ENCODE peak calls at places on chromosomes 16 and 17, in six cellular contexts. One of them, this sample, is unnamed. For H3K9me2 and H3F3A, the result is how much of the 10 kb centered on the place peaks cover.

GRCh38 chr16:55577888-55578287 is 11.4 kb downstream of the CAPNS2 start:
- DNase-seq in PC-3: no peak
- DNase-seq in PC-9: no peak
- DNase-seq in GM23248: no peak
- DNase-seq in MM.1S: no peak
- DNase-seq in SK-N-SH: no peak
- DNase-seq in this sample: no peak

GRCh38 chr17:17025621-17026020 is 16.6 kb upstream of the MPRIP start:
- DNase-seq in PC-3: no peak
- DNase-seq in PC-9: no peak
- DNase-seq in GM23248: no peak
- DNase-seq in MM.1S: no peak
- DNase-seq in SK-N-SH: no peak
- DNase-seq in this sample: no peak

GRCh38 chr16:9107025-9107970 is 15.9 kb downstream of the HAPSTR1 start:
- DNase-seq in PC-3: no peak
- DNase-seq in PC-9: no peak
- DNase-seq in GM23248: peak
- DNase-seq in MM.1S: no peak
- DNase-seq in SK-N-SH: no peak
- DNase-seq in this sample: no peak

GRCh38 chr16:74448990-74449389 is 27.7 kb upstream of the CLEC18B start:
- DNase-seq in PC-3: peak
- DNase-seq in PC-9: peak
- DNase-seq in GM23248: peak
- DNase-seq in MM.1S: no peak
- DNase-seq in SK-N-SH: no peak
- DNase-seq in this sample: no peak

GRCh38 chr17:80104321-80104955 is 3.1 kb downstream of the GAA start:
- DNase-seq in PC-3: no peak
- DNase-seq in PC-9: no peak
- DNase-seq in GM23248: no peak
- DNase-seq in MM.1S: no peak
- DNase-seq in SK-N-SH: peak
- DNase-seq in this sample: no peak

GRCh38 chr16:50866806-50867205 is 124.9 kb downstream of the CYLD start:
- DNase-seq in PC-3: no peak
- DNase-seq in PC-9: no peak
- DNase-seq in GM23248: no peak
- DNase-seq in MM.1S: no peak
- DNase-seq in SK-N-SH: no peak
- DNase-seq in this sample: no peak

GRCh38 chr16:50702725-50703124 is 9.3 kb downstream of the NOD2 start:
- DNase-seq in PC-3: no peak
- DNase-seq in PC-9: no peak
- DNase-seq in GM23248: no peak
- DNase-seq in MM.1S: no peak
- DNase-seq in SK-N-SH: no peak
- DNase-seq in this sample: no peak

GRCh38 chr17:44911133-44912001 is 3.9 kb downstream of the GFAP start:
- DNase-seq in PC-3: peak
- DNase-seq in PC-9: no peak
- DNase-seq in GM23248: peak
- DNase-seq in MM.1S: peak
- DNase-seq in SK-N-SH: peak
- DNase-seq in this sample: peak

GRCh38 chr16:57795431-57795878 is 6.8 kb downstream of the KIFC3 start:
- DNase-seq in PC-3: peak
- DNase-seq in PC-9: peak
- DNase-seq in GM23248: peak
- DNase-seq in MM.1S: peak
- DNase-seq in SK-N-SH: peak
- DNase-seq in this sample: peak

GRCh38 chr17:41534899-41535546 is 6.9 kb upstream of the KRT19 start:
- DNase-seq in PC-3: no peak
- DNase-seq in PC-9: no peak
- DNase-seq in GM23248: no peak
- DNase-seq in MM.1S: no peak
- DNase-seq in SK-N-SH: no peak
- DNase-seq in this sample: no peak

GRCh38 chr16:89695086-89695874 is 6.2 kb downstream of the SPATA2L start:
- DNase-seq in PC-3: no peak
- DNase-seq in PC-9: no peak
- DNase-seq in GM23248: no peak
- DNase-seq in MM.1S: no peak
- DNase-seq in SK-N-SH: peak
- DNase-seq in this sample: no peak

GRCh38 chr17:63002625-63003024 is 36.6 kb downstream of the TANC2 start:
- DNase-seq in PC-3: no peak
- DNase-seq in PC-9: no peak
- DNase-seq in GM23248: no peak
- DNase-seq in MM.1S: no peak
- DNase-seq in SK-N-SH: no peak
- DNase-seq in this sample: no peak

GRCh38 chr17:7336240-7337175 is at the start of gene ACAP1:
- DNase-seq in PC-3: no peak
- DNase-seq in PC-9: no peak
- DNase-seq in GM23248: no peak
- DNase-seq in MM.1S: peak
- DNase-seq in SK-N-SH: no peak
- DNase-seq in this sample: peak

GRCh38 chr17:62732125-62732524 is 76.0 kb downstream of the MARCHF10 start:
- DNase-seq in PC-3: no peak
- DNase-seq in PC-9: no peak
- DNase-seq in GM23248: no peak
- DNase-seq in MM.1S: no peak
- DNase-seq in SK-N-SH: no peak
- DNase-seq in this sample: no peak

GRCh38 chr16:27169511-27170071 is 33.7 kb upstream of the KDM8 start:
- DNase-seq in PC-3: peak
- DNase-seq in PC-9: peak
- DNase-seq in GM23248: peak
- DNase-seq in MM.1S: peak
- DNase-seq in SK-N-SH: peak
- DNase-seq in this sample: peak

GRCh38 chr16:67104845-67105244 is 4.9 kb upstream of the PHAF1 start:
- DNase-seq in PC-3: no peak
- DNase-seq in PC-9: peak
- DNase-seq in GM23248: no peak
- DNase-seq in MM.1S: no peak
- DNase-seq in SK-N-SH: no peak
- DNase-seq in this sample: no peak

GRCh38 chr16:71564377-71564967 is 12.4 kb downstream of the TAT start:
- DNase-seq in PC-3: peak
- DNase-seq in PC-9: no peak
- DNase-seq in GM23248: peak
- DNase-seq in MM.1S: no peak
- DNase-seq in SK-N-SH: no peak
- DNase-seq in this sample: peak

GRCh38 chr17:40326014-40326831 is 17.2 kb downstream of the RARA start:
- DNase-seq in PC-3: no peak
- DNase-seq in PC-9: no peak
- DNase-seq in GM23248: no peak
- DNase-seq in MM.1S: peak
- DNase-seq in SK-N-SH: no peak
- DNase-seq in this sample: no peak

GRCh38 chr17:78397681-78398101 is 19.2 kb downstream of the PGS1 start:
- DNase-seq in PC-3: no peak
- DNase-seq in PC-9: no peak
- DNase-seq in GM23248: peak
- DNase-seq in MM.1S: no peak
- DNase-seq in SK-N-SH: no peak
- DNase-seq in this sample: no peak

GRCh38 chr16:10575506-10576130 is 4.8 kb downstream of the EMP2 start:
- DNase-seq in PC-3: no peak
- DNase-seq in PC-9: no peak
- DNase-seq in GM23248: peak
- DNase-seq in MM.1S: no peak
- DNase-seq in SK-N-SH: no peak
- DNase-seq in this sample: no peak

GRCh38 chr17:260031-260791 is 78.8 kb upstream of the DOC2B start:
- DNase-seq in PC-3: no peak
- DNase-seq in PC-9: no peak
- DNase-seq in GM23248: no peak
- DNase-seq in MM.1S: no peak
- DNase-seq in SK-N-SH: no peak
- DNase-seq in this sample: peak

GRCh38 chr17:18323007-18323406 is 7.9 kb downstream of the SMCR8 start:
- DNase-seq in PC-3: peak
- DNase-seq in PC-9: no peak
- DNase-seq in GM23248: peak
- DNase-seq in MM.1S: no peak
- DNase-seq in SK-N-SH: no peak
- DNase-seq in this sample: no peak

GRCh38 chr17:1039511-1040215 is 42.7 kb downstream of the TIMM22 start:
- DNase-seq in PC-3: no peak
- DNase-seq in PC-9: no peak
- DNase-seq in GM23248: no peak
- DNase-seq in MM.1S: no peak
- DNase-seq in SK-N-SH: no peak
- DNase-seq in this sample: no peak

GRCh38 chr17:36641877-36642845 is 40.8 kb downstream of the MRM1 start:
- DNase-seq in PC-3: no peak
- DNase-seq in PC-9: no peak
- DNase-seq in GM23248: peak
- DNase-seq in MM.1S: no peak
- DNase-seq in SK-N-SH: peak
- DNase-seq in this sample: peak

GRCh38 chr17:64679710-64680216 is 17.7 kb upstream of the SMURF2 start:
- DNase-seq in PC-3: peak
- DNase-seq in PC-9: peak
- DNase-seq in GM23248: peak
- DNase-seq in MM.1S: no peak
- DNase-seq in SK-N-SH: no peak
- DNase-seq in this sample: no peak

GRCh38 chr17:14169901-14170300 is 66.8 kb downstream of the CDRT15 start:
- DNase-seq in PC-3: no peak
- DNase-seq in PC-9: no peak
- DNase-seq in GM23248: no peak
- DNase-seq in MM.1S: no peak
- DNase-seq in SK-N-SH: no peak
- DNase-seq in this sample: no peak

GRCh38 chr16:84270071-84270470 is 24.6 kb upstream of the WFDC1 start:
- DNase-seq in PC-3: no peak
- DNase-seq in PC-9: no peak
- DNase-seq in GM23248: no peak
- DNase-seq in MM.1S: no peak
- DNase-seq in SK-N-SH: no peak
- DNase-seq in this sample: no peak

GRCh38 chr17:72661093-72661944 is 431.2 kb downstream of the SLC39A11 start:
- DNase-seq in PC-3: peak
- DNase-seq in PC-9: peak
- DNase-seq in GM23248: no peak
- DNase-seq in MM.1S: no peak
- DNase-seq in SK-N-SH: peak
- DNase-seq in this sample: no peak
- H3K9me2 ChIP-seq in PC-3: under half
- H3K9me2 ChIP-seq in PC-9: under half
- H3K9me2 ChIP-seq in GM23248: under half
- H3K9me2 ChIP-seq in MM.1S: under half
- H3K9me2 ChIP-seq in SK-N-SH: under half
- H3K9me2 ChIP-seq in this sample: under half

DNA sequence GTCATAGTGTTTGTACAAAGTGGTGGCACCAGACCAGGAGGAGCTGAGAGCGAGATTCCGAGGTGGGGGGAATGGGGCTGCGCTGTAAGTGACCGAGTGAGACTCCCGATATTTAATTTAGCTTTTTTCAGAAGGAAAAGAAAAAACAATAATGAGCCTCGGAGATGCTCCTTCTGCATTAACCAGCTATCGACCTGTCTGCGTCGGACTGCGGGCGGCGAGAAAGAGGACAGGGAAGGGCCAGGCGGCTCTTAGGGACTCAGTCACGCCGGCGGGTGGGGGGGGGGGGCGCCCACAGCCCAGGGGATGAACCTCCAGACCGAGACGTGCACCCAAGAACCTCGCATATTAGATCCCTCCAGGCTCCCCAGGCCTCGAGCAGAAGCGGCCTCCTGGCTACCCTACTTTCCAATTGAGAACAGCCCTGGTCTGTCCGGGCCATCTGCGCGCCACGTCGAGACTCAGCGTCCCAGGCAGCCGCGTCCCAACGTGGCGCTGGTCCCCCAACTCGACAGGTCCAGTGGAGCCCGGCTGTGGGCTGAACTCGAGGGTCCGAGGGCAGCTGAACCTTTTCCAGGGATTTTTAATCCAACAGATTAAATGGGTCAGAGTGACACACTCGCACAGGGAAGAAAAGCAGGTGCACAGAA is 2.1 kb upstream of the IRX3 start:
- DNase-seq in PC-3: no peak
- DNase-seq in PC-9: no peak
- DNase-seq in GM23248: no peak
- DNase-seq in MM.1S: no peak
- DNase-seq in SK-N-SH: no peak
- DNase-seq in this sample: peak
- H3F3A ChIP-seq in PC-3: under half
- H3F3A ChIP-seq in PC-9: under half
- H3F3A ChIP-seq in GM23248: under half
- H3F3A ChIP-seq in MM.1S: under half
- H3F3A ChIP-seq in SK-N-SH: under half
- H3F3A ChIP-seq in this sample: under half

DNA sequence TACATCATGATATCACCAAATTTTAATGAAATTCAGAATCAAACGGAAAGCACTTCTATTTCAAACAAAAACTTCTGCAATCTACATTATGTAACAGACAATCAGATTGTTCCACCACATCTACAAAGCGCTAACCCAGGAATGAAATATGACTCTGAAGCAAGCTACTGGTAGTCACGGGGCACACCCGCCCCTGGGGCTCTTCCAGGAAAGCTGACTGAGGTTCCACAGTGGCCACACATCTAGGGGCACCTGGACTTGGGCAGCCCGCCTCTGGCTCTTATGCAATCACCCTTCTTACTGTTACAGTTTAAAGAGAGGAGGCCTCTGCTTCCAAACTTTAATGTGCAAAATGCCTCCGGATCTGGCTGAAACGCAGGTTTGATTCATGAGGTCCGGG is 27.5 kb downstream of the ZCCHC14 start:
- DNase-seq in PC-3: peak
- DNase-seq in PC-9: peak
- DNase-seq in GM23248: peak
- DNase-seq in MM.1S: no peak
- DNase-seq in SK-N-SH: peak
- DNase-seq in this sample: no peak
- H3K9me2 ChIP-seq in PC-3: under half
- H3K9me2 ChIP-seq in PC-9: under half
- H3K9me2 ChIP-seq in GM23248: under half
- H3K9me2 ChIP-seq in MM.1S: under half
- H3K9me2 ChIP-seq in SK-N-SH: under half
- H3K9me2 ChIP-seq in this sample: under half

DNA sequence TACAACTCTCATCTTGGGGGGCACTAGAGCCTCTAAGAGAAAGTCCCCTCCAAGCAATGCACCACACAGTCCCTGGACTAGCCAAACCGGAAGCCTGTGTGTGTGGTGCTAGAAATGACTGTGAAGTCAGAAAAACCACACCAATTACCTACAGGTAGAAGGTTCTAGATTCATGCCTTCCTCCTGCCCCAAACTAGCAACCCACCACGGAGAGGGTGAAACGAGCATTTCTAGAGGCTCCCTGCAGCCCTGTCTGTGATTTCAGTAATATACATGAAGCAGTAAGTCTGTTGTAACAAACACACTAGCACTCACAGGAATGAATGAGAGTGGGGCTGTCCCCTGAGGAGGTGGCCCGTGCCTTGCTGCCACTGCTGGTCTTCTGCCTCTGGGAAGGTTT is 13.6 kb downstream of the ZFHX3 start:
- DNase-seq in PC-3: no peak
- DNase-seq in PC-9: no peak
- DNase-seq in GM23248: no peak
- DNase-seq in MM.1S: no peak
- DNase-seq in SK-N-SH: no peak
- DNase-seq in this sample: no peak
- H3F3A ChIP-seq in PC-3: under half
- H3F3A ChIP-seq in PC-9: under half
- H3F3A ChIP-seq in GM23248: under half
- H3F3A ChIP-seq in MM.1S: under half
- H3F3A ChIP-seq in SK-N-SH: under half
- H3F3A ChIP-seq in this sample: under half

This sample was measured in GM23338.